ENCODE peak calls at places on chromosomes 1 and 21, in seven cellular contexts. R is body of pancreas, J is tibial artery, V is colonic mucosa, A is heart right ventricle, N is H9, Q is gastrocnemius medialis. Z is an unnamed sample. For H3K27me3 and H3K4me1, the result is how much of the 10 kb centered on the place peaks cover.

GRCh38 chr1:47712596-47713299 is 274.9 kb downstream of the FOXD2 start:
- DNase-seq in Q (no peak), V (no peak), R (no peak), J (no peak), N (no peak), A (no peak), Z (no peak)

GRCh38 chr1:24928631-24929090 is 1.4 kb downstream of the RUNX3 start:
- DNase-seq in Q (no peak), N (no peak), R (no peak), J (no peak), A (no peak), V (no peak), Z (no peak)

GRCh38 chr1:18179009-18179408 is 71.4 kb downstream of the IGSF21 start:
- DNase-seq in Q (no peak), V (no peak), N (no peak), R (no peak), J (no peak), A (no peak), Z (no peak)

GRCh38 chr21:41321211-41321907 is 4.8 kb downstream of the FAM3B start:
- DNase-seq in J (no peak), V (no peak), A (no peak), Q (no peak), R (no peak), N (no peak), Z (no peak)

GRCh38 chr1:177082855-177083741 is 81.4 kb downstream of the ASTN1 start:
- DNase-seq in V (no peak), Q (no peak), J (no peak), A (no peak), N (no peak), R (no peak), Z (peak)

GRCh38 chr1:31705080-31705866 is 1.5 kb upstream of the COL16A1 start:
- DNase-seq in Q (no peak), J (peak), R (peak), N (peak), V (peak), A (peak), Z (peak)

GRCh38 chr21:33844104-33844889 is 71.3 kb downstream of the ATP5PO start:
- DNase-seq in A (peak), R (peak), J (no peak), Q (no peak), V (no peak), N (no peak), Z (no peak)

GRCh38 chr21:40047993-40048730 is 180.9 kb downstream of the PCP4 start:
- DNase-seq in J (peak), Q (no peak), R (no peak), A (no peak), N (no peak), V (no peak), Z (peak)

GRCh38 chr1:112869895-112870294 is 86.1 kb downstream of the SLC16A1 start:
- DNase-seq in N (no peak), V (no peak), A (no peak), Q (no peak), J (no peak), R (no peak), Z (no peak)

GRCh38 chr1:212214377-212214776 is 70.8 kb upstream of the PPP2R5A start:
- DNase-seq in N (no peak), A (no peak), Q (no peak), V (no peak), J (no peak), R (no peak), Z (no peak)

GRCh38 chr21:36635991-36636390 is 62.9 kb upstream of the SIM2 start:
- DNase-seq in N (no peak), Q (no peak), V (no peak), J (no peak), A (no peak), R (no peak), Z (no peak)

GRCh38 chr1:150165622-150166612 is 16.2 kb downstream of the PLEKHO1 start:
- DNase-seq in Q (no peak), V (peak), A (peak), N (peak), R (peak), J (peak), Z (no peak)

GRCh38 chr1:214902636-214903320 is 179.8 kb upstream of the KCNK2 start:
- DNase-seq in Q (no peak), J (no peak), N (no peak), V (no peak), R (no peak), A (no peak), Z (peak)

GRCh38 chr1:155971910-155972809 is 6.2 kb downstream of the ARHGEF2 start:
- DNase-seq in A (no peak), Q (no peak), R (no peak), V (no peak), J (no peak), N (no peak), Z (no peak)

GRCh38 chr21:31103571-31104265 is 65.4 kb upstream of the KRTAP19-8 start:
- DNase-seq in R (no peak), N (no peak), J (no peak), Q (no peak), V (no peak), A (no peak), Z (no peak)

GRCh38 chr1:36068866-36069265 is 15.0 kb upstream of the TEKT2 start:
- DNase-seq in N (no peak), V (no peak), A (no peak), J (no peak), Q (no peak), R (no peak), Z (peak)

GRCh38 chr1:236502972-236503639 is 20.7 kb upstream of the LGALS8 start:
- DNase-seq in R (peak), N (peak), Q (peak), J (peak), V (peak), A (peak), Z (peak)

GRCh38 chr1:205013683-205014367 is 29.2 kb upstream of the CNTN2 start:
- DNase-seq in R (no peak), Q (no peak), A (peak), J (no peak), N (no peak), V (no peak), Z (no peak)

GRCh38 chr1:219090618-219091017 is 83.1 kb upstream of the LYPLAL1 start:
- DNase-seq in A (no peak), V (no peak), R (no peak), J (no peak), N (no peak), Q (no peak), Z (no peak)

GRCh38 chr1:16122916-16123315 is 33.0 kb downstream of the EPHA2 start:
- DNase-seq in N (peak), J (no peak), A (no peak), R (no peak), V (no peak), Q (no peak), Z (peak)

GRCh38 chr1:198620951-198621824 is 17.7 kb upstream of the PTPRC start:
- DNase-seq in V (no peak), A (no peak), N (no peak), J (no peak), Q (no peak), R (no peak), Z (no peak)

GRCh38 chr1:101140041-101140718 is 96.6 kb upstream of the S1PR1 start:
- DNase-seq in V (no peak), J (no peak), A (no peak), R (no peak), Q (no peak), N (no peak), Z (no peak)

GRCh38 chr1:12177999-12178441 is 11.2 kb downstream of the TNFRSF1B start:
- DNase-seq in J (peak), Q (no peak), V (peak), N (peak), R (peak), A (no peak), Z (peak)

GRCh38 chr1:199007423-199007822 is 368.6 kb downstream of the PTPRC start:
- DNase-seq in R (no peak), A (no peak), V (no peak), Q (no peak), J (no peak), N (no peak), Z (no peak)

GRCh38 chr1:19336543-19336942 is 24.4 kb downstream of the SLC66A1 start:
- DNase-seq in N (no peak), Q (no peak), J (no peak), A (no peak), R (no peak), V (no peak), Z (peak)

GRCh38 chr1:43565600-43566360 is 35.1 kb downstream of the PTPRF start:
- DNase-seq in Q (no peak), V (peak), J (no peak), N (peak), A (peak), R (peak), Z (no peak)

GRCh38 chr21:37574751-37575150 is 208.2 kb downstream of the DYRK1A start:
- DNase-seq in Q (no peak), V (no peak), N (no peak), R (no peak), J (no peak), A (no peak), Z (no peak)

GRCh38 chr21:38712076-38712475 is 93.7 kb upstream of the ETS2 start:
- DNase-seq in A (peak), J (peak), V (peak), N (peak), Q (no peak), R (no peak), Z (no peak)

GRCh38 chr1:48680411-48681035 is 96.2 kb downstream of the BEND5 start:
- DNase-seq in N (peak), A (no peak), J (no peak), R (no peak), V (no peak), Q (no peak), Z (no peak)

GRCh38 chr1:28822779-28823178 is 10.8 kb downstream of the OPRD1 start:
- DNase-seq in J (no peak), A (no peak), V (no peak), R (no peak), N (no peak), Q (no peak), Z (no peak)

GRCh38 chr1:46798820-46799219 is at the start of gene CYP4B1:
- DNase-seq in Q (peak), V (peak), R (no peak), A (peak), N (no peak), J (peak), Z (no peak)

GRCh38 chr1:12141533-12141855 is 25.3 kb upstream of the TNFRSF1B start:
- DNase-seq in N (no peak), Q (no peak), V (no peak), J (no peak), R (no peak), A (no peak), Z (no peak)

GRCh38 chr1:166166400-166166699 is 451 bp downstream of the FAM78B start:
- DNase-seq in V (no peak), R (no peak), A (no peak), Q (no peak), N (no peak), J (no peak), Z (no peak)

GRCh38 chr21:43340491-43341348 is 86.2 kb downstream of the SIK1 start:
- DNase-seq in A (no peak), R (no peak), V (no peak), N (no peak), Q (no peak), J (no peak), Z (peak)

GRCh38 chr1:245270063-245270462 is 115.3 kb downstream of the KIF26B start:
- DNase-seq in R (no peak), V (no peak), J (no peak), A (no peak), N (no peak), Q (no peak), Z (no peak)

GRCh38 chr1:220487297-220487820 is 40.6 kb upstream of the MARK1 start:
- DNase-seq in Q (no peak), N (no peak), R (no peak), J (no peak), V (peak), A (no peak), Z (peak)

GRCh38 chr1:93180723-93181613 is at the start of gene CCDC18:
- DNase-seq in A (no peak), R (no peak), N (no peak), J (no peak), V (no peak), Q (no peak), Z (no peak)

GRCh38 chr1:214378492-214378891 is 97.5 kb downstream of the SMYD2 start:
- DNase-seq in V (no peak), R (no peak), Q (no peak), J (no peak), N (no peak), A (no peak), Z (no peak)

GRCh38 chr1:9317591-9318331 is 25.1 kb downstream of the SPSB1 start:
- DNase-seq in J (no peak), N (no peak), A (peak), V (no peak), R (no peak), Q (no peak), Z (peak)

GRCh38 chr1:39940253-39940652 is 14.7 kb upstream of the MFSD2A start:
- DNase-seq in R (no peak), V (no peak), A (no peak), Q (no peak), N (no peak), J (peak), Z (no peak)

DNA sequence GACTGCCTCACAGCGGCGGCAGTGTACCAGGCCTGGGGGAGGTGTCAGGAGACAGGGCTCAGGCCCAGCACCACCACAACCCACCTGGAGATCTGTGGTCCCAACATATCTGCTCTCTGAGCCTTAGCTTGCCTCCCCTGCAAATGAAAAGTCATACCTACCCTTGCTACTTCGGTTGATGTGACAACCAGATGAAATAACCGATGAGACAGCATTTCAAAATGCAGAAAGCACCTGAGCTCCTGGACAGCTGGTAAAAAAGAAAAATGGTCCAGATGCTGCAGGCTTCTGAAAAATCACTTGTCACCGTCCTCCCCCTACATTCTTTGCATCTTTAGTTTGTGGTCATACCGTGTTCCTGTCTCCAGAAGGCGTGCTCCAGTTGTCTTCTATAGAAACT is 52.0 kb upstream of the COA6 start:
- DNase-seq in Q (no peak), R (no peak), N (no peak), J (no peak), V (no peak), A (no peak), Z (no peak)
- H3K27me3 ChIP-seq in Q (under half), R (under half), N (under half), J (half or more), V (under half), A (half or more), Z (under half)

DNA sequence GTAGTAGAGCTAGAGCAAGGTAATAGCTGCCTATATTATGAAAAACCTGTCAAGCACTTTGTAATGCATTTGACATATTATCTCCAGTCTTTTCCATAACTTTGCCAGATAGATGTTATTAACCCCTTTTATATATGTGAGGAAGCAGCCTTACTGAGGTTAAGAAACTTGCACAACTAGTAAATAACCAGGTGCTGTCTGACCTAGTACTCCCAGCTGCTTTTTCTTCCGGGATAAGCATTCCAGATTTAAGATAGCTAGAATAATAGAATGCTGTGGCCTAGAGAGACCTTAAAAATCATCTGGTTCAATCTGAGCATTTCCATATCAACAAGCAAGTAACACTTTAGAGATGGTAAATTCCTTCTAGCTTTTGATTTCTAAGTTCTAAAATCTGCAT is 1.6 kb downstream of the SH3GLB1 start:
- DNase-seq in J (no peak), A (no peak), N (no peak), Q (no peak), R (no peak), V (no peak), Z (no peak)
- H3K4me1 ChIP-seq in J (under half), A (under half), N (under half), Q (half or more), R (under half), V (under half), Z (under half)

GRCh38 chr1:3319874-3320245 is 134.6 kb upstream of the ARHGEF16 start:
- DNase-seq in N (peak), J (no peak), R (peak), V (peak), A (peak), Q (no peak), Z (no peak)
- H3K27me3 ChIP-seq in N (under half), J (under half), R (under half), V (under half), A (under half), Q (under half), Z (under half)

GRCh38 chr1:247435026-247435770 is 19.2 kb downstream of the NLRP3 start:
- DNase-seq in A (no peak), Q (no peak), N (no peak), J (no peak), R (no peak), V (no peak), Z (no peak)
- H3K4me1 ChIP-seq in A (under half), Q (under half), N (under half), J (under half), R (under half), V (under half), Z (under half)

DNA sequence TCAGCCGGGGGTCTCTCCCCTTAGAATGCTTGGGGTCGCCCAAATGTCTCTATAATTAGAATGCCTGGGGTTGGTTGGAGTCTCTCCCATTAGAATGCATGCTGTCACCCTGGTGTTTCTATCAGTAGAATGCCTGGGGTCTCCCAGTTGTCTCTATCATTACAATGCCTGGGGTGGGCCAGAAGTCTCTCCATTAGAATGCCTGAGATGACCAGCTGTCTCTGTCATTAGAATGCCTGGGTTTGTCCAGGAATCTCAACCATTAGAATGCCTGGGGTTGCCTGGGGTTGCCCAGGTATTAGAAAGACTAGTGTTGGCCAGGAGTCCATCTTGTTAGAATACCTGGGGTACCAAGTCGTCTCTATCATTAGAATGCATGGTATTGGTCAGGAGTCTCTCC is 51.6 kb downstream of the RNF187 start:
- DNase-seq in J (no peak), V (no peak), Q (no peak), R (no peak), A (no peak), N (no peak), Z (no peak)
- H3K27me3 ChIP-seq in J (under half), V (under half), Q (under half), R (under half), A (under half), N (half or more), Z (under half)

GRCh38 chr1:14281412-14281811 is 317.1 kb upstream of the KAZN start:
- DNase-seq in R (no peak), A (no peak), J (no peak), V (no peak), Q (no peak), N (no peak), Z (no peak)
- H3K4me1 ChIP-seq in R (under half), A (under half), J (under half), V (under half), Q (under half), N (under half), Z (under half)

GRCh38 chr1:938088-938683 is 14.5 kb downstream of the SAMD11 start:
- DNase-seq in V (peak), R (peak), Q (no peak), J (no peak), N (no peak), A (no peak), Z (no peak)

GRCh38 chr1:937521-937920 is 13.8 kb downstream of the SAMD11 start:
- DNase-seq in R (no peak), N (no peak), Q (no peak), J (no peak), A (no peak), V (no peak), Z (no peak)

GRCh38 chr1:940121-941026 is 16.7 kb downstream of the SAMD11 start:
- DNase-seq in A (peak), N (no peak), J (peak), R (peak), Q (no peak), V (peak), Z (no peak)

GRCh38 chr1:939511-940107 is 15.9 kb downstream of the SAMD11 start:
- DNase-seq in A (no peak), R (no peak), Q (no peak), J (no peak), V (no peak), N (no peak), Z (no peak)

DNA sequence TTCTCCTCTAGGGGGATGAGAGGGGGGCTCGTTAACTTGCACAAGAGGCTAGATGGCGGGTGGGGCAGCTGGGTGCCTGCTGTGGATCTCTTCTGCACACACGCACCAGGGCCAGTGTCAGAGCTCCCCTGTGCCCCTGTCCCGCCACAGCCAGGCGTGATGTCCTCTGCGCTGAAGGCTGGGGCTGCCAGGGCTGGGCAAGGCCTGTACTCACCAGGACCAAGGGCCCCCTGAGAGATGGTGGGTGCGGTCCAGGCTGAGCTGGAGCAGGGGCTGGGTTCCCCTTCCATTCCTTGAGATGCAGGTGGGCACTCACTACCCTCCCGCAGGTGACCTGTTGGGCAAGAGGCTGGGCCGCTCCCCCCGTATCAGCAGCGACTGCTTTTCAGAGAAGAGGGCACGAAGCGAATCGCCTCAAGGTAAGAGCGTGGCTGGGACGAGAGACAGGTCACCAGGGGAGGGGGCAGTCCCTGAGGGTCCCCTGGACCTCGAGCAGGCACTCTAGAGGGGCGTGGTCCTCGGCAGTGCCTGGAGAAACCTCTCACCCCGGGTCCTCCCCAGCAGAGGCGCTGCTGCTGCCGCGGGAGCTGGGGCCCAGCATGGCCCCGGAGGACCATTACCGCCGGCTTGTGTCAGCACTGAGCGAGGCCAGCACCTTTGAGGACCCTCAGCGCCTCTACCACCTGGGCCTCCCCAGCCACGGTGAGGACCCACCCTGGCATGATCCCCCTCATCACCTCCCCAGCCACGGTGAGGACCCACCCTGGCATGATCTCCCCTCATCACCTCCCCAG is 15.2 kb downstream of the SAMD11 start:
- DNase-seq in A (no peak), Q (no peak), V (no peak), R (no peak), N (peak), J (no peak), Z (no peak)
- H3K27me3 ChIP-seq in A (half or more), Q (half or more), V (half or more), R (under half), N (half or more), J (half or more), Z (half or more)